ENCODE peak calls at places on chromosomes 12 and 14, in four cellular contexts. H is gastrocnemius medialis, F is IMR-90, W is sigmoid colon. S is an unnamed sample.

GRCh38 chr14:69260979-69261605 is 1.1 kb downstream of the GALNT16 start:
- DNase-seq in W (no peak), F (no peak), H (no peak), S (peak; percentile 13)

GRCh38 chr12:40515041-40515825 is 177.0 kb upstream of the CNTN1 start:
- DNase-seq in F (no peak), W (no peak), H (no peak), S (no peak)

GRCh38 chr12:1115471-1116242 is 124.6 kb downstream of the ERC1 start:
- DNase-seq in W (no peak), H (no peak), F (peak; percentile 81), S (no peak)

GRCh38 chr12:45050751-45051489 is at the start of gene DBX2:
- DNase-seq in W (no peak), H (no peak), F (no peak), S (no peak)

GRCh38 chr12:120265483-120266179 is at the start of gene PXN:
- DNase-seq in W (peak; percentile 94), F (peak; percentile 72), H (peak; percentile 86), S (peak; percentile 95)

GRCh38 chr12:23169012-23170003 is 544.3 kb downstream of the ETNK1 start:
- DNase-seq in F (no peak), H (no peak), W (no peak), S (no peak)

GRCh38 chr12:7637641-7638040 is 28.1 kb downstream of the APOBEC1 start:
- DNase-seq in F (no peak), H (no peak), W (no peak), S (no peak)

GRCh38 chr12:124293286-124294003 is 1.4 kb upstream of the RFLNA start:
- DNase-seq in F (no peak), H (no peak), W (no peak), S (no peak)

GRCh38 chr12:65643595-65644386 is 180.5 kb upstream of the HMGA2 start:
- DNase-seq in W (no peak), H (no peak), F (peak; percentile 50), S (no peak)

GRCh38 chr12:6935551-6936377 is 7.9 kb upstream of the RNU7-1 start:
- DNase-seq in F (no peak), H (no peak), W (no peak), S (no peak)

GRCh38 chr12:28583771-28584261 is 393.6 kb downstream of the CCDC91 start:
- DNase-seq in F (peak; percentile 34), W (no peak), H (no peak), S (no peak)

GRCh38 chr14:61472801-61473376 is 151.5 kb downstream of the PRKCH start:
- DNase-seq in H (no peak), F (peak; percentile 24), W (no peak), S (no peak)

GRCh38 chr12:130713581-130713991 is 2.5 kb downstream of the RIMBP2 start:
- DNase-seq in F (no peak), H (no peak), W (peak; percentile 56), S (no peak)

GRCh38 chr12:25018146-25018545 is 69.2 kb upstream of the BCAT1 start:
- DNase-seq in H (no peak), W (no peak), F (no peak), S (no peak)

GRCh38 chr14:50254248-50254647 is 22.9 kb upstream of the SOS2 start:
- DNase-seq in W (no peak), H (no peak), F (no peak), S (no peak)

DNA sequence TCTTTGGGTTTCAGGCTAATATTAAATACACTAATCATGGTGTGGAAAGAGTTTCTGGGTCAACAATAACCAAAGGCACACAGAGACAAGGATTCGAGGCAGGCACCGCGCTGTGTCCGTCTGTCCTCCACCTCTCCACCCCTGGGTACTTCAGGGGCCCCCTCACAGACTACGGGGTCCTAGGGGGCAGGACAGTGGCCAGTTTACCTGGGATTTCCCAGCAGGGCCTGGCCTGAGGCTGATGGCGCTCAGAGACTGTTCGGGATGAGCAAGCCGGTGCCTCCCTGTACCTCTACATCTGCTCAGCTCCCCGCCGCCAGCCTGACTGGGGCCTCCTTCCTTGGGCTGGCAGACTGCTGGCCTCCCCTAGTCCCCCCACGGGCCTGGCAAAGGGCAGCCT is 18.1 kb upstream of the EIF5 start:
- DNase-seq in F (no peak), H (no peak), W (no peak), S (no peak)
- TF ChIP-seq POLR2A in F (no peak), H (no peak), W (no peak), S (no peak)

GRCh38 chr12:46371718-46372130 is 849 bp downstream of the SLC38A2 start:
- DNase-seq in W (peak; percentile 89), F (peak; percentile 44), H (peak; percentile 77), S (peak; percentile 82)

GRCh38 chr12:46370792-46371717 is 1.5 kb downstream of the SLC38A2 start:
- DNase-seq in W (peak; percentile 95), F (peak; percentile 79), H (peak; percentile 90), S (peak; percentile 90)

GRCh38 chr12:46372852-46373302 is 304 bp upstream of the SLC38A2 start:
- DNase-seq in F (no peak), H (no peak), W (no peak), S (no peak)

GRCh38 chr12:46373303-46374182 is 970 bp upstream of the SLC38A2 start:
- DNase-seq in W (peak; percentile 82), F (peak; percentile 68), H (peak; percentile 54), S (peak; percentile 66)

DNA sequence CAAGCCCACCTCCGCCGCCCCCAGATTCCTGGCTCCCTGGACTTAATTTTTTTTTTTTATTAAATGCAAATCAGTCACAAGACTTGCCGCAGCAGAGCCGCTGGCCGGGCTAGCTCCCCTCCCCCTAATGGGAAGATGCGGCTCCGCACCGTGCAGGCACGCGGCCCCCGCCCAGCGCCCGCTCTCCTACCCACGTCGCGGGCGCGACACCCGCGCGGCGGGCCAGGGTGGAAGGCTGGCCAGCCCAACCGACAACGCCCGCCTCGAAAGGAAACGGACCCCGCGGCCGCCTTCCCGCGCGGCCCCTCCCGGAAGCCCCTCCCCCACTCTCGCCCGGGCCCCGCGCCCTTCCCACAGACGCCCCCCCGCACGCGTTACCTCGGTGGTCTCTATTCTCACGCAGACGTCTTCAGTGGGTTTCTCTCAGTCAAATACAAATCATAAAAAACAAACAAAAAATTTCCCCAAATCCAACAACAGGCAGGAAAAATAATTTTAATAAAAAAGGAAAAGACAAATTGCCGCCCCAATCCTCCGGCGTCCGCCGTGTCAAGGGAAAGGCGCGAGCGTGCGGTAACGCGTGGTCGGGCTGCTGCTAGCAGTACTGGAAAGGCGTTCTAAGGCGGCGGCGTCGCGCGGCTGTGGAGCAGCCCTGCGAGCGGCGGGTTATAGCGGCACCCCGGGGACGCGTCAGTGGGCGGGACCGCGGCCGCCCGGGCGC is at the start of gene SLC38A2:
- DNase-seq in H (peak; percentile 97), F (peak; percentile 90), W (peak; percentile 99), S (peak; percentile 97)
- TF ChIP-seq POLR2A in H (peak; percentile 100), F (peak; percentile 100), W (peak; percentile 100), S (peak; percentile 95)

GRCh38 chr12:122888232-122888752 is 7.6 kb downstream of the VPS37B start:
- DNase-seq in F (peak; percentile 69), H (no peak), W (no peak), S (peak; percentile 64)

GRCh38 chr12:122887817-122888212 is 8.1 kb downstream of the VPS37B start:
- DNase-seq in F (no peak), W (no peak), H (no peak), S (peak; percentile 53)

GRCh38 chr12:122886161-122886560 is 9.8 kb downstream of the VPS37B start:
- DNase-seq in F (no peak), W (no peak), H (no peak), S (peak; percentile 40)

GRCh38 chr12:122884860-122885259 is 11.1 kb downstream of the VPS37B start:
- DNase-seq in H (no peak), W (no peak), F (peak; percentile 17), S (peak; percentile 29)

DNA sequence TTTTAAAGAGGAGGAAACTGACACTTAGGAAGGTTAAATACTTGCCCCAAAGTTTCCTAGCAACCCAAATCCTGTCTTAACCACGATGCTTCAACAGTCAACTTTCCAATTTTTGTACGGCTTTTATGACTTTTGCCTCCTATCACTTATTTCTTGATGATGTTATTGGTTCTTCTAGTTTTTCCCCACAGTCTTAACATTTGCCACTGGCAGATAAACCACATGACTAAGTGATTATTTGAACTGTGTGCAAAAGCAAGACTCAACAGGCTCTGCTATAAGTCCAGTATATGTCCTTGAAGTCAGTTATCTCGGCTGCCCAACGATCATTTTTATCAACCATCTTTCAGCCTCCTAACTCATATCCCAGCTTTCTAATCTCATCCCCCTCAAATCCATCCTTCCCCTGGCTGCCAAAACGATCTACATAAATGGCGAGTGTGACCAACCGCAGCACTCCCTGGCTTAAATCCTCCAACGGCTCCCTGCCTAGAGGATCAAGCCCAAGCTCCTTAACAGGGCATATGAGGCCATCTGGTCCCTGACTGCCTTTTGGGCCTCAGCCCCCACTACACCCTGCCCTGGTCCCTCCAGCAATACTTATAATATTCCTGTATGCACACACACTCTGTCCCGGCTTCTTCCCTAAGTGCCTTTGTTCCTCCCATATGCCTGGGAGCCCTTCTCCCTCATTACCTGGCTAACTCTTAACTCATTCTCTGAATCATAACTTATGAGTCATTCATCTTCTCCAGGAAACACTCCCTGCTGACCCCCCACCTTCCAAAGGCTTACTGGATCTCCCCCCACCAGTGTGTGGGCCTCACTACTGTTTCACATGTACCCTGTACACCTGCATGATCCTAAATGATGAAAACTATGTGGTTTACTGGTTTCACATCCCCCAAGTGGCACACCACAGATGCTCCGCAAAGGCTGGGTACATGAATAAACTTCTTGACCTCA is 8.8 kb downstream of the VPS37B start:
- DNase-seq in H (no peak), F (peak; percentile 76), W (no peak), S (peak; percentile 91)
- TF ChIP-seq POLR2A in H (no peak), F (no peak), W (no peak), S (peak; percentile 49)

GRCh38 chr14:94617366-94617941 is 5.3 kb downstream of the SERPINA3 start:
- DNase-seq in W (peak; percentile 5), H (no peak), F (no peak), S (no peak)
- TF ChIP-seq POLR2A in W (no peak), H (no peak), F (no peak), S (no peak)

GRCh38 chr12:56636675-56637540 is 6.8 kb upstream of the BAZ2A start:
- DNase-seq in F (peak; percentile 100), W (peak; percentile 100), H (peak; percentile 99), S (peak; percentile 99)
- TF ChIP-seq POLR2A in F (no peak), W (no peak), H (no peak), S (no peak)

S was measured in erythroblast.